ENCODE peak calls at places on chromosomes 1 and 21, in five cellular contexts. I is MM.1S, E is omental fat pad, X is AG04449, D is AG10803. U is an unnamed sample.

GRCh38 chr1:81695741-81696140 is 105.0 kb upstream of the ADGRL2 start:
- DNase-seq in I (no peak), E (no peak), X (peak), D (peak), U (no peak)

GRCh38 chr1:203626910-203627246 is 246 bp downstream of the ATP2B4 start:
- DNase-seq in I (no peak), E (no peak), X (no peak), D (no peak), U (no peak)

GRCh38 chr1:101088431-101088830 is 62.8 kb upstream of the DPH5 start:
- DNase-seq in I (no peak), E (no peak), X (no peak), D (no peak), U (no peak)

GRCh38 chr1:29592731-29593130 is 356.4 kb downstream of the PTPRU start:
- DNase-seq in I (no peak), E (no peak), X (no peak), D (peak), U (no peak)

GRCh38 chr1:36486436-36487335 is 4.0 kb upstream of the CSF3R start:
- DNase-seq in I (no peak), E (peak), X (no peak), D (no peak), U (no peak)

GRCh38 chr1:64315402-64315801 is 112.0 kb downstream of the UBE2U start:
- DNase-seq in I (no peak), E (no peak), X (no peak), D (no peak), U (no peak)

GRCh38 chr1:47976267-47976666 is 20.9 kb downstream of the TRABD2B start:
- DNase-seq in I (no peak), E (no peak), X (no peak), D (no peak), U (no peak)

GRCh38 chr1:243488459-243489163 is 232.8 kb downstream of the SDCCAG8 start:
- DNase-seq in I (no peak), E (no peak), X (no peak), D (no peak), U (no peak)

GRCh38 chr1:159943908-159944622 is 1.3 kb downstream of the IGSF9 start:
- DNase-seq in I (no peak), E (no peak), X (no peak), D (no peak), U (peak)

GRCh38 chr21:24658926-24659325 is 948.4 kb downstream of the MRPL39 start:
- DNase-seq in I (no peak), E (no peak), X (no peak), D (no peak), U (no peak)

GRCh38 chr21:33761104-33762036 is 119.1 kb downstream of the ITSN1 start:
- DNase-seq in I (peak), E (no peak), X (peak), D (peak), U (no peak)

GRCh38 chr1:24198766-24199165 is 11.7 kb upstream of the IFNLR1 start:
- DNase-seq in I (peak), E (no peak), X (no peak), D (no peak), U (no peak)

GRCh38 chr1:226638001-226638601 is 89.5 kb downstream of the STUM start:
- DNase-seq in I (no peak), E (no peak), X (no peak), D (no peak), U (no peak)

GRCh38 chr1:184888505-184888904 is 85.8 kb downstream of the NIBAN1 start:
- DNase-seq in I (no peak), E (no peak), X (peak), D (peak), U (no peak)

GRCh38 chr1:163120372-163120771 is 51.2 kb downstream of the RGS4 start:
- DNase-seq in I (no peak), E (no peak), X (no peak), D (peak), U (no peak)

GRCh38 chr1:33641099-33641830 is 168.8 kb downstream of the ZSCAN20 start:
- DNase-seq in I (no peak), E (no peak), X (no peak), D (peak), U (no peak)

DNA sequence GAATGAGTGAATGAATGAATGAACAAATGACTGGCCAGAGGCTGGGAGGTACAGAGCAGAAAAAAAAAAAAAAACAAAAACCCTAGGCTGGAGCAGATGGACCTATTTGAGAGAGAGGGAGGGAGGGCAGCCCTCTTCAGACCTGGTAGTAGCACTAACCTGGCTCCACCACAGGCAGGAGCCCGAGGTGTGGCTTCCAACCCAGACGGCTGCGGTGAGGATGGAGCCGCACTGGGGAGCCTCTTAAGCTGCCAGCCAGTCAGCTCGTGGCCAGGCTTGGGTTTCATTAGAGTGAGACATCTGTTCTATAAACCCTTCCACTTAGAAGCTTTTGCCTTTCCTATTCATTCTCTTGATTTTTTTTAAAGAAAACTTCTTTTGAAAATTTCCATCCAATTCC is 16.8 kb downstream of the LGR6 start:
- DNase-seq in I (no peak), E (no peak), X (no peak), D (peak), U (no peak)
- TF ChIP-seq CTCF in I (peak), E (no peak), X (peak), D (peak), U (no peak)

DNA sequence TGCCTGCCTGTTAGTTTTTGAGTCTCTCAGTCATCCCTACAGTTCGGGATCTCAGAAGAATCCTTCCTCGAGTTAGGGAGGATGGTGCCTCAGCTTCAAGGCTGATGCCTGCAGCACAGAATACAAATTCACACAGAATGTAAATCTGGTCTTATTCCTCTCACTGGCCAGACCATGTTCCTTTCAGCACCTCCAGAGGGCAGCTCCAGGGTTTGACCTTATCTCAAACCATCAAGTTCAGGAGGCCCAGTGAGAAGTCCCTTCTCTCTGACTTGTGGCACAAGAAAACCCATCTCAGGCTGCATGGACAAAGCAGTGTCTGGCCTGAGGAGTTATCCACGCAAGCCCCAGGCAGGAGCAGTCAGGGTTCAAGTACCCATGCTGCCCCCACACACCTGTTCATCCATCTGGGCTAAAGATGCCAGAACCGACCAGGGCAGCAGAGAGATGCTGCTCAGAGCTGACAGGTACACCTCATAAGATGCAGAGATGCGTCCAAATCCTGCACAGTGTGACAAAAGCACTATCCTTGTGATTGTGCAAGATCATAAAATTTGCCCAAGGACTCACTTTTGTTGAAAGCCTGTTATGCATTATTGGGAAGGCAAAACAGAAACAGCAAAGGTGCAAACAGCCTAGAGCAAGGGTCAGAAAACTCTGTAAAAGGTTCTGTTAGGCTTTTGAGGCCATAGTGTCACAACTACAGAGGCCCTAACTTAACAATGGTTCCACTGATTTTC is 49.8 kb downstream of the BCAR3 start:
- DNase-seq in I (no peak), E (no peak), X (no peak), D (no peak), U (no peak)
- TF ChIP-seq CTCF in I (no peak), E (no peak), X (peak), D (peak), U (peak)

GRCh38 chr21:35965699-35966098 is 94.6 kb downstream of the SETD4 start:
- DNase-seq in I (no peak), E (no peak), X (no peak), D (no peak), U (no peak)
- TF ChIP-seq CTCF in I (no peak), E (no peak), X (no peak), D (no peak), U (no peak)

DNA sequence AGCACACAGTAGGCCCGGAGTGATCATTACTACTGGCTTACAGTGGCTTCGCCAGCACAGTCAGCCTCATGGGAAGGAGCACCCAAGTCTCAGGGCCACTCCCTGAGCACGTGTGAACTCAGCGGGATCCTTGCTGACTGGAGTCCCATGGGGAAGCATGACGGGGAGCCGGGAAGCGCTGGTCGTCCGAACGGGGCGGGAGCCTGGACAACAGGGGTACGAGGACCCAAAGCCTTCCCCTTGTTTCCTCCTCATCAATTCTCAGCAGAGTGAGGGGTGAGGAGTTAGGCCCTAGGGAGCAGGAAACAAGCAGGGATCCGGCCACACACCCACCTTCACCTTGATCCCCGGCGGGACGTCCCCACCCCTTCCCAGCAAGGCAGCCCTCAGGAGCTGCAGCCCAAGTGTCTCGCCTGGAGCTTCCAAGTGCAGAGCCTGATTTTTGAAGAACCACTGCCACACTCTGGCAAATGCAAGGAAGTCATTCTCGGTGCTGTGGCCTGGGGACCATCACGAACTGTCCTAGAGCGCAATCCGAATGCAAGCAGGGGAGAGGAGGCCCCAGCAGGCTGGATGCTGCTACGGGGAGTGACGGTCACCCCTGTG is 35.5 kb downstream of the TOMM20 start:
- DNase-seq in I (no peak), E (no peak), X (no peak), D (peak), U (peak)
- TF ChIP-seq CTCF in I (no peak), E (no peak), X (peak), D (peak), U (peak)

GRCh38 chr1:236084386-236084730 is 19.5 kb upstream of the NID1 start:
- DNase-seq in I (no peak), E (no peak), X (no peak), D (no peak), U (no peak)

GRCh38 chr1:236082511-236082910 is 17.6 kb upstream of the NID1 start:
- DNase-seq in I (no peak), E (no peak), X (no peak), D (no peak), U (no peak)

GRCh38 chr1:236081546-236082227 is 16.8 kb upstream of the NID1 start:
- DNase-seq in I (no peak), E (no peak), X (no peak), D (no peak), U (no peak)

GRCh38 chr1:236085545-236086159 is 20.8 kb upstream of the NID1 start:
- DNase-seq in I (no peak), E (no peak), X (no peak), D (no peak), U (no peak)

GRCh38 chr1:236083650-236084385 is 18.9 kb upstream of the NID1 start:
- DNase-seq in I (no peak), E (no peak), X (no peak), D (no peak), U (no peak)
- TF ChIP-seq CTCF in I (no peak), E (no peak), X (no peak), D (no peak), U (no peak)